ENCODE peak calls at places on chromosomes 4 and X, in ten cellular contexts. One of them, this sample, is unnamed.

GRCh38 chr4:20506827-20507226 is 193.4 kb upstream of the PACRGL start:
- DNase-seq in psoas muscle: no peak
- DNase-seq in fibroblast of lung: peak; percentile 70
- DNase-seq in Caco-2: no peak
- DNase-seq in CD4-positive, CD25-positive, alpha-beta regulatory T cell: no peak
- DNase-seq in heart right ventricle: no peak
- DNase-seq in adrenal gland: no peak
- DNase-seq in left ventricle myocardium inferior: no peak
- DNase-seq in sigmoid colon: no peak
- DNase-seq in MM.1S: no peak
- DNase-seq in this sample: no peak

GRCh38 chr4:12118651-12119213 is 690.0 kb upstream of the HS3ST1 start:
- DNase-seq in fibroblast of lung: peak; percentile 0
- DNase-seq in heart right ventricle: no peak
- DNase-seq in MM.1S: peak; percentile 52
- DNase-seq in adrenal gland: no peak
- DNase-seq in left ventricle myocardium inferior: no peak
- DNase-seq in CD4-positive, CD25-positive, alpha-beta regulatory T cell: no peak
- DNase-seq in Caco-2: no peak
- DNase-seq in psoas muscle: no peak
- DNase-seq in sigmoid colon: no peak
- DNase-seq in this sample: no peak

GRCh38 chr4:159508917-159509500 is 406.1 kb downstream of the RAPGEF2 start:
- DNase-seq in psoas muscle: no peak
- DNase-seq in left ventricle myocardium inferior: no peak
- DNase-seq in Caco-2: no peak
- DNase-seq in CD4-positive, CD25-positive, alpha-beta regulatory T cell: no peak
- DNase-seq in heart right ventricle: no peak
- DNase-seq in MM.1S: no peak
- DNase-seq in fibroblast of lung: peak; percentile 88
- DNase-seq in adrenal gland: no peak
- DNase-seq in sigmoid colon: no peak
- DNase-seq in this sample: no peak

GRCh38 chr4:30720021-30720655 is at the start of gene PCDH7:
- DNase-seq in fibroblast of lung: peak; percentile 83
- DNase-seq in psoas muscle: no peak
- DNase-seq in MM.1S: no peak
- DNase-seq in CD4-positive, CD25-positive, alpha-beta regulatory T cell: no peak
- DNase-seq in heart right ventricle: peak; percentile 23
- DNase-seq in sigmoid colon: peak; percentile 77
- DNase-seq in left ventricle myocardium inferior: peak; percentile 22
- DNase-seq in adrenal gland: peak; percentile 11
- DNase-seq in Caco-2: peak; percentile 44
- DNase-seq in this sample: no peak

GRCh38 chr4:30968926-30969325 is 248.8 kb downstream of the PCDH7 start:
- DNase-seq in psoas muscle: no peak
- DNase-seq in Caco-2: no peak
- DNase-seq in MM.1S: no peak
- DNase-seq in left ventricle myocardium inferior: no peak
- DNase-seq in heart right ventricle: no peak
- DNase-seq in sigmoid colon: no peak
- DNase-seq in CD4-positive, CD25-positive, alpha-beta regulatory T cell: no peak
- DNase-seq in fibroblast of lung: no peak
- DNase-seq in adrenal gland: no peak
- DNase-seq in this sample: no peak

GRCh38 chrX:142156567-142156966 is 48.5 kb downstream of the MAGEC2 start:
- DNase-seq in adrenal gland: no peak
- DNase-seq in left ventricle myocardium inferior: no peak
- DNase-seq in Caco-2: no peak
- DNase-seq in sigmoid colon: no peak
- DNase-seq in MM.1S: no peak
- DNase-seq in psoas muscle: no peak
- DNase-seq in CD4-positive, CD25-positive, alpha-beta regulatory T cell: no peak
- DNase-seq in heart right ventricle: no peak
- DNase-seq in fibroblast of lung: no peak
- DNase-seq in this sample: no peak

GRCh38 chrX:13414006-13414647 is 94.3 kb upstream of the ATXN3L start:
- DNase-seq in sigmoid colon: no peak
- DNase-seq in Caco-2: no peak
- DNase-seq in psoas muscle: no peak
- DNase-seq in CD4-positive, CD25-positive, alpha-beta regulatory T cell: no peak
- DNase-seq in adrenal gland: no peak
- DNase-seq in fibroblast of lung: no peak
- DNase-seq in heart right ventricle: no peak
- DNase-seq in MM.1S: no peak
- DNase-seq in left ventricle myocardium inferior: no peak
- DNase-seq in this sample: no peak

GRCh38 chr4:87853108-87853507 is 20.3 kb downstream of the MEPE start:
- DNase-seq in left ventricle myocardium inferior: no peak
- DNase-seq in CD4-positive, CD25-positive, alpha-beta regulatory T cell: no peak
- DNase-seq in MM.1S: peak; percentile 50
- DNase-seq in psoas muscle: no peak
- DNase-seq in sigmoid colon: no peak
- DNase-seq in adrenal gland: no peak
- DNase-seq in heart right ventricle: no peak
- DNase-seq in Caco-2: peak; percentile 43
- DNase-seq in fibroblast of lung: peak; percentile 41
- DNase-seq in this sample: no peak

GRCh38 chrX:23503835-23504539 is 163.3 kb upstream of the PRDX4 start:
- DNase-seq in sigmoid colon: peak; percentile 57
- DNase-seq in MM.1S: no peak
- DNase-seq in heart right ventricle: peak; percentile 62
- DNase-seq in left ventricle myocardium inferior: peak; percentile 68
- DNase-seq in CD4-positive, CD25-positive, alpha-beta regulatory T cell: no peak
- DNase-seq in psoas muscle: peak; percentile 60
- DNase-seq in adrenal gland: peak; percentile 83
- DNase-seq in Caco-2: peak; percentile 61
- DNase-seq in fibroblast of lung: peak; percentile 93
- DNase-seq in this sample: peak; percentile 78

GRCh38 chr4:141802324-141802723 is 165.9 kb downstream of the IL15 start:
- DNase-seq in psoas muscle: no peak
- DNase-seq in Caco-2: no peak
- DNase-seq in CD4-positive, CD25-positive, alpha-beta regulatory T cell: no peak
- DNase-seq in left ventricle myocardium inferior: no peak
- DNase-seq in MM.1S: no peak
- DNase-seq in adrenal gland: no peak
- DNase-seq in sigmoid colon: no peak
- DNase-seq in heart right ventricle: no peak
- DNase-seq in fibroblast of lung: peak; percentile 94
- DNase-seq in this sample: no peak

GRCh38 chrX:36867143-36867542 is 141.0 kb upstream of the FAM47C start:
- DNase-seq in fibroblast of lung: peak; percentile 2
- DNase-seq in heart right ventricle: no peak
- DNase-seq in CD4-positive, CD25-positive, alpha-beta regulatory T cell: no peak
- DNase-seq in psoas muscle: no peak
- DNase-seq in Caco-2: peak; percentile 13
- DNase-seq in left ventricle myocardium inferior: no peak
- DNase-seq in sigmoid colon: no peak
- DNase-seq in MM.1S: peak; percentile 32
- DNase-seq in adrenal gland: no peak
- DNase-seq in this sample: no peak

GRCh38 chr4:1360423-1361283 is 13.6 kb downstream of the UVSSA start:
- DNase-seq in fibroblast of lung: peak; percentile 60
- DNase-seq in sigmoid colon: no peak
- DNase-seq in left ventricle myocardium inferior: no peak
- DNase-seq in CD4-positive, CD25-positive, alpha-beta regulatory T cell: no peak
- DNase-seq in Caco-2: no peak
- DNase-seq in heart right ventricle: no peak
- DNase-seq in adrenal gland: peak; percentile 94
- DNase-seq in psoas muscle: peak; percentile 37
- DNase-seq in MM.1S: no peak
- DNase-seq in this sample: no peak

GRCh38 chr4:16437836-16438235 is 211.6 kb upstream of the TAPT1 start:
- DNase-seq in CD4-positive, CD25-positive, alpha-beta regulatory T cell: no peak
- DNase-seq in sigmoid colon: no peak
- DNase-seq in heart right ventricle: no peak
- DNase-seq in Caco-2: no peak
- DNase-seq in MM.1S: no peak
- DNase-seq in psoas muscle: no peak
- DNase-seq in fibroblast of lung: peak; percentile 87
- DNase-seq in left ventricle myocardium inferior: no peak
- DNase-seq in adrenal gland: no peak
- DNase-seq in this sample: no peak

GRCh38 chr4:951594-952468 is 19.6 kb downstream of the TMEM175 start:
- DNase-seq in MM.1S: no peak
- DNase-seq in left ventricle myocardium inferior: no peak
- DNase-seq in sigmoid colon: peak; percentile 61
- DNase-seq in adrenal gland: no peak
- DNase-seq in Caco-2: no peak
- DNase-seq in heart right ventricle: peak; percentile 10
- DNase-seq in CD4-positive, CD25-positive, alpha-beta regulatory T cell: no peak
- DNase-seq in psoas muscle: no peak
- DNase-seq in fibroblast of lung: no peak
- DNase-seq in this sample: peak; percentile 57

GRCh38 chrX:14802943-14803710 is 69.7 kb downstream of the FANCB start:
- DNase-seq in CD4-positive, CD25-positive, alpha-beta regulatory T cell: no peak
- DNase-seq in heart right ventricle: no peak
- DNase-seq in MM.1S: no peak
- DNase-seq in adrenal gland: no peak
- DNase-seq in psoas muscle: no peak
- DNase-seq in sigmoid colon: no peak
- DNase-seq in Caco-2: no peak
- DNase-seq in fibroblast of lung: peak; percentile 6
- DNase-seq in left ventricle myocardium inferior: no peak
- DNase-seq in this sample: no peak

GRCh38 chrX:119809185-119809666 is 17.8 kb upstream of the RPL39 start:
- DNase-seq in MM.1S: no peak
- DNase-seq in CD4-positive, CD25-positive, alpha-beta regulatory T cell: no peak
- DNase-seq in psoas muscle: no peak
- DNase-seq in heart right ventricle: no peak
- DNase-seq in adrenal gland: no peak
- DNase-seq in fibroblast of lung: peak; percentile 42
- DNase-seq in sigmoid colon: no peak
- DNase-seq in left ventricle myocardium inferior: no peak
- DNase-seq in Caco-2: no peak
- DNase-seq in this sample: no peak

GRCh38 chr4:91064157-91064853 is 937.1 kb downstream of the CCSER1 start:
- DNase-seq in left ventricle myocardium inferior: no peak
- DNase-seq in heart right ventricle: no peak
- DNase-seq in MM.1S: no peak
- DNase-seq in psoas muscle: no peak
- DNase-seq in fibroblast of lung: peak; percentile 25
- DNase-seq in Caco-2: peak; percentile 6
- DNase-seq in CD4-positive, CD25-positive, alpha-beta regulatory T cell: no peak
- DNase-seq in adrenal gland: peak; percentile 22
- DNase-seq in sigmoid colon: no peak
- DNase-seq in this sample: no peak

GRCh38 chr4:120049732-120050494 is 16.7 kb downstream of the MAD2L1 start:
- DNase-seq in Caco-2: peak; percentile 81
- DNase-seq in heart right ventricle: peak; percentile 21
- DNase-seq in left ventricle myocardium inferior: peak; percentile 50
- DNase-seq in fibroblast of lung: peak; percentile 83
- DNase-seq in adrenal gland: peak; percentile 81
- DNase-seq in psoas muscle: peak; percentile 52
- DNase-seq in CD4-positive, CD25-positive, alpha-beta regulatory T cell: peak; percentile 73
- DNase-seq in MM.1S: peak; percentile 66
- DNase-seq in sigmoid colon: peak; percentile 93
- DNase-seq in this sample: no peak

GRCh38 chrX:144075432-144075831 is 191.6 kb downstream of the UBE2NL start:
- DNase-seq in CD4-positive, CD25-positive, alpha-beta regulatory T cell: no peak
- DNase-seq in left ventricle myocardium inferior: no peak
- DNase-seq in Caco-2: no peak
- DNase-seq in heart right ventricle: no peak
- DNase-seq in fibroblast of lung: no peak
- DNase-seq in MM.1S: no peak
- DNase-seq in psoas muscle: no peak
- DNase-seq in sigmoid colon: no peak
- DNase-seq in adrenal gland: no peak
- DNase-seq in this sample: no peak

DNA sequence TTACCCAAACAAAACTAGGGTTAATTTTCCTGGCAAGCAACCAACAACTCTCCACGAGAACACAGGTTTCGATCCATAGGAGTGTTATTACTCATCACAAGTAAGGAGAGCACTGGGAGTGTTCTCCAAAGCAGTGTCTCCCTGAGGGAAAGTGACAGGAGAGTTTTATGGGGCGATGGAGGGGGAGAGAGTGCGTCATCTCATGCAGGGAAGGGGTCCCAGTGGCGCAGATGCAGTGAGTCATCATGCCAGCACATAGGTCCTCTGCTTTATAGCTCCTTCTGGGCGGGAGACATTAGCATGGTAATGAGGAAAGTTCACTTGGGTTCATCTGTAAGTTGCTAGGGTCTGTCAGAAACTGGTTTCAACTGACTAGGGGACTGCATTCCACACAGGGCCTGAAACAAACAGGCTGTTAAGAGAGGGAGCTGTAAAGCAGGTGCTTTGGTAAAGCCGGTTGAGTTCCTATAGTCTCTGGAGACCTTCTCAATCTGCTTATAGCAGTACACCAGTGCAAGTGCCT is 12.7 kb upstream of the BOD1L1 start:
- DNase-seq in CD4-positive, CD25-positive, alpha-beta regulatory T cell: no peak
- DNase-seq in psoas muscle: no peak
- DNase-seq in sigmoid colon: no peak
- DNase-seq in adrenal gland: no peak
- DNase-seq in left ventricle myocardium inferior: no peak
- DNase-seq in Caco-2: peak; percentile 27
- DNase-seq in fibroblast of lung: peak; percentile 74
- DNase-seq in heart right ventricle: no peak
- DNase-seq in MM.1S: no peak
- DNase-seq in this sample: no peak
- H3K4me3 ChIP-seq in CD4-positive, CD25-positive, alpha-beta regulatory T cell: no peak overlapping the region
- H3K4me3 ChIP-seq in psoas muscle: no peak overlapping the region
- H3K4me3 ChIP-seq in sigmoid colon: no peak overlapping the region
- H3K4me3 ChIP-seq in adrenal gland: no peak overlapping the region
- H3K4me3 ChIP-seq in left ventricle myocardium inferior: no peak overlapping the region
- H3K4me3 ChIP-seq in Caco-2: no peak overlapping the region
- H3K4me3 ChIP-seq in fibroblast of lung: no peak overlapping the region
- H3K4me3 ChIP-seq in heart right ventricle: no peak overlapping the region
- H3K4me3 ChIP-seq in MM.1S: no peak overlapping the region
- H3K4me3 ChIP-seq in this sample: no peak overlapping the region

GRCh38 chrX:118729043-118729652 is 1.7 kb downstream of the IL13RA1 start:
- DNase-seq in sigmoid colon: no peak
- DNase-seq in left ventricle myocardium inferior: no peak
- DNase-seq in Caco-2: no peak
- DNase-seq in MM.1S: no peak
- DNase-seq in fibroblast of lung: no peak
- DNase-seq in heart right ventricle: no peak
- DNase-seq in adrenal gland: no peak
- DNase-seq in CD4-positive, CD25-positive, alpha-beta regulatory T cell: no peak
- DNase-seq in psoas muscle: no peak
- DNase-seq in this sample: no peak
- H3K4me1 ChIP-seq in sigmoid colon: peaks cover 24% of the 10 kb centered on the region
- H3K4me1 ChIP-seq in left ventricle myocardium inferior: peaks cover 19% of the 10 kb centered on the region
- H3K4me1 ChIP-seq in Caco-2: peaks cover 14% of the 10 kb centered on the region
- H3K4me1 ChIP-seq in MM.1S: no peaks in the 10 kb centered on the region
- H3K4me1 ChIP-seq in fibroblast of lung: peaks cover 13% of the 10 kb centered on the region
- H3K4me1 ChIP-seq in heart right ventricle: no peaks in the 10 kb centered on the region
- H3K4me1 ChIP-seq in adrenal gland: no peaks in the 10 kb centered on the region
- H3K4me1 ChIP-seq in CD4-positive, CD25-positive, alpha-beta regulatory T cell: peaks cover 13% of the 10 kb centered on the region
- H3K4me1 ChIP-seq in psoas muscle: peaks cover 15% of the 10 kb centered on the region
- H3K4me1 ChIP-seq in this sample: peaks cover 21% of the 10 kb centered on the region

GRCh38 chrX:154834562-154834961 is at the start of gene SMIM9:
- DNase-seq in CD4-positive, CD25-positive, alpha-beta regulatory T cell: no peak
- DNase-seq in MM.1S: no peak
- DNase-seq in left ventricle myocardium inferior: no peak
- DNase-seq in Caco-2: no peak
- DNase-seq in heart right ventricle: no peak
- DNase-seq in fibroblast of lung: no peak
- DNase-seq in psoas muscle: no peak
- DNase-seq in sigmoid colon: no peak
- DNase-seq in adrenal gland: no peak
- DNase-seq in this sample: no peak
- H3K27me3 ChIP-seq in CD4-positive, CD25-positive, alpha-beta regulatory T cell: peaks cover 2% of the 10 kb centered on the region
- H3K27me3 ChIP-seq in MM.1S: no peaks in the 10 kb centered on the region
- H3K27me3 ChIP-seq in left ventricle myocardium inferior: no peaks in the 10 kb centered on the region
- H3K27me3 ChIP-seq in Caco-2: no peaks in the 10 kb centered on the region
- H3K27me3 ChIP-seq in heart right ventricle: peaks cover 4% of the 10 kb centered on the region
- H3K27me3 ChIP-seq in fibroblast of lung: no peaks in the 10 kb centered on the region
- H3K27me3 ChIP-seq in psoas muscle: no peaks in the 10 kb centered on the region
- H3K27me3 ChIP-seq in sigmoid colon: no peaks in the 10 kb centered on the region
- H3K27me3 ChIP-seq in adrenal gland: no peaks in the 10 kb centered on the region
- H3K27me3 ChIP-seq in this sample: no peaks in the 10 kb centered on the region

GRCh38 chr4:84238247-84239090 is 260.6 kb downstream of the NKX6-1 start:
- DNase-seq in adrenal gland: no peak
- DNase-seq in MM.1S: no peak
- DNase-seq in left ventricle myocardium inferior: no peak
- DNase-seq in Caco-2: no peak
- DNase-seq in psoas muscle: no peak
- DNase-seq in heart right ventricle: no peak
- DNase-seq in fibroblast of lung: peak; percentile 70
- DNase-seq in CD4-positive, CD25-positive, alpha-beta regulatory T cell: no peak
- DNase-seq in sigmoid colon: no peak
- DNase-seq in this sample: no peak
- H3K4me3 ChIP-seq in adrenal gland: no peak overlapping the region
- H3K4me3 ChIP-seq in MM.1S: no peak overlapping the region
- H3K4me3 ChIP-seq in left ventricle myocardium inferior: no peak overlapping the region
- H3K4me3 ChIP-seq in Caco-2: no peak overlapping the region
- H3K4me3 ChIP-seq in psoas muscle: no peak overlapping the region
- H3K4me3 ChIP-seq in heart right ventricle: no peak overlapping the region
- H3K4me3 ChIP-seq in fibroblast of lung: no peak overlapping the region
- H3K4me3 ChIP-seq in CD4-positive, CD25-positive, alpha-beta regulatory T cell: no peak overlapping the region
- H3K4me3 ChIP-seq in sigmoid colon: no peak overlapping the region
- H3K4me3 ChIP-seq in this sample: no peak overlapping the region